ENCODE peak calls at places on chromosomes 13 and 19, in nine cellular contexts. O, K, E, M, S, U, X, J and H are unnamed samples.

GRCh38 chr19:16381756-16382401 is 57.3 kb downstream of the KLF2 start:
- DNase-seq in O (no peak), K (no peak), E (no peak), M (no peak), S (peak), U (no peak), X (peak), J (peak), H (peak)

GRCh38 chr13:82257790-82258507 is 1624.3 kb downstream of the SLITRK1 start:
- DNase-seq in O (no peak), K (no peak), E (no peak), M (no peak), S (no peak), U (no peak), X (no peak), J (no peak), H (no peak)

GRCh38 chr13:112688560-112689497 is 1.0 kb upstream of the ATP11A start:
- DNase-seq in O (peak), K (no peak), E (no peak), M (no peak), S (no peak), U (peak), X (peak), J (no peak), H (no peak)

GRCh38 chr19:55287361-55288079 is 3.7 kb downstream of the BRSK1 start:
- DNase-seq in O (no peak), K (no peak), E (no peak), M (no peak), S (no peak), U (no peak), X (no peak), J (no peak), H (no peak)

GRCh38 chr19:29858000-29858596 is 46.3 kb downstream of the CCNE1 start:
- DNase-seq in O (peak), K (no peak), E (peak), M (no peak), S (no peak), U (peak), X (peak), J (no peak), H (no peak)

GRCh38 chr13:50127017-50127725 is 111.9 kb downstream of the KCNRG start:
- DNase-seq in O (peak), K (no peak), E (no peak), M (peak), S (peak), U (no peak), X (peak), J (peak), H (no peak)

GRCh38 chr13:41054919-41055619 is 6.2 kb upstream of the WBP4 start:
- DNase-seq in O (no peak), K (no peak), E (no peak), M (no peak), S (no peak), U (peak), X (no peak), J (no peak), H (no peak)

GRCh38 chr13:89281331-89281730 is 1610.2 kb downstream of the SLITRK5 start:
- DNase-seq in O (no peak), K (no peak), E (no peak), M (no peak), S (no peak), U (no peak), X (no peak), J (no peak), H (no peak)

GRCh38 chr19:33638167-33639033 is 16.6 kb downstream of the CHST8 start:
- DNase-seq in O (no peak), K (peak), E (no peak), M (no peak), S (no peak), U (no peak), X (peak), J (no peak), H (no peak)

GRCh38 chr13:70623260-70623659 is 515.0 kb upstream of the KLHL1 start:
- DNase-seq in O (no peak), K (no peak), E (no peak), M (no peak), S (no peak), U (peak), X (no peak), J (no peak), H (no peak)

GRCh38 chr13:19519049-19519448 is 42.3 kb downstream of the TPTE2 start:
- DNase-seq in O (no peak), K (no peak), E (no peak), M (no peak), S (no peak), U (no peak), X (no peak), J (no peak), H (no peak)

GRCh38 chr19:56837492-56837891 is 3.0 kb downstream of the PEG3 start:
- DNase-seq in O (no peak), K (peak), E (no peak), M (no peak), S (peak), U (no peak), X (peak), J (peak), H (no peak)

GRCh38 chr13:26052136-26052736 is 420 bp upstream of the SHISA2 start:
- DNase-seq in O (no peak), K (no peak), E (no peak), M (no peak), S (no peak), U (no peak), X (no peak), J (no peak), H (no peak)

GRCh38 chr13:26051231-26052135 is at the start of gene SHISA2:
- DNase-seq in O (peak), K (no peak), E (no peak), M (peak), S (peak), U (no peak), X (peak), J (peak), H (no peak)

GRCh38 chr13:26053418-26053980 is 1.7 kb upstream of the SHISA2 start:
- DNase-seq in O (no peak), K (no peak), E (no peak), M (no peak), S (no peak), U (no peak), X (no peak), J (no peak), H (no peak)

GRCh38 chr13:26048745-26049144 is 3.1 kb downstream of the SHISA2 start:
- DNase-seq in O (no peak), K (no peak), E (no peak), M (no peak), S (no peak), U (no peak), X (no peak), J (no peak), H (no peak)

DNA sequence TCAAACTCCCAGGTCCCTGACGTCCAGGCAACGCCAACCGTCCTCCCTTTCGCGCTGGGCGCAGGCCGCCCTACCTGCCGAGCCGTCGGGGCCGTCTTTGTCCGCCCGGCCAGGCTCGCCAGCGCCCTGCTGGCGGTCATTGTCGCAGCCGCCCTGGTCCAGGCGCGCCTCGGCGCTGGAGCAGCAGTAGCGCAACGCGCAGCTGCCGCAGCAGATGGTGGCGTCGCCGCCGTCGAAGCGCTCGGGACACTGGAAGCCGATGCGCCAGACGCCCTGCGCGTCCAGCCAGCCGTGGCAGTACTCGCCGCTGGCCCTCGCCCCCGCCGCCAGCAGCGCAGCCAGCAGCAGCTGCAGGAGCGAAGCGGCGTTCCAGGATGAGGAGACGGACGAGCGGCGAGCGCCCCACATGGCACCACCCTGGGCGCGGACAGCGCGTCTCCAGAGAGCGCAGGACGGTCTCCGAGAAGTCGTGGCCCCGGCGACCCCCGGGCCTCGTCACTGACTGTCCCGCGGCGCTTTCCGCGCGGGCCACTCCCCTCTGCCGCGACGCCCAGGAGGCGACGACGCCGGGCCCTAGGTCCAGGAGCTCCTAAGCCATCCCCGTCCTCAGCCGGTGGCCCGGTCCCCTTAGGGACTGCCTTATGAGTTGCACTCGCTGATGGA is 1.1 kb downstream of the SHISA2 start:
- DNase-seq in O (peak), K (no peak), E (no peak), M (peak), S (peak), U (no peak), X (no peak), J (peak), H (no peak)
- H3K4me3 ChIP-seq in O (no peak), K (peak), E (no peak), M (no peak), S (peak), U (no peak), X (no peak), J (peak), H (peak)

DNA sequence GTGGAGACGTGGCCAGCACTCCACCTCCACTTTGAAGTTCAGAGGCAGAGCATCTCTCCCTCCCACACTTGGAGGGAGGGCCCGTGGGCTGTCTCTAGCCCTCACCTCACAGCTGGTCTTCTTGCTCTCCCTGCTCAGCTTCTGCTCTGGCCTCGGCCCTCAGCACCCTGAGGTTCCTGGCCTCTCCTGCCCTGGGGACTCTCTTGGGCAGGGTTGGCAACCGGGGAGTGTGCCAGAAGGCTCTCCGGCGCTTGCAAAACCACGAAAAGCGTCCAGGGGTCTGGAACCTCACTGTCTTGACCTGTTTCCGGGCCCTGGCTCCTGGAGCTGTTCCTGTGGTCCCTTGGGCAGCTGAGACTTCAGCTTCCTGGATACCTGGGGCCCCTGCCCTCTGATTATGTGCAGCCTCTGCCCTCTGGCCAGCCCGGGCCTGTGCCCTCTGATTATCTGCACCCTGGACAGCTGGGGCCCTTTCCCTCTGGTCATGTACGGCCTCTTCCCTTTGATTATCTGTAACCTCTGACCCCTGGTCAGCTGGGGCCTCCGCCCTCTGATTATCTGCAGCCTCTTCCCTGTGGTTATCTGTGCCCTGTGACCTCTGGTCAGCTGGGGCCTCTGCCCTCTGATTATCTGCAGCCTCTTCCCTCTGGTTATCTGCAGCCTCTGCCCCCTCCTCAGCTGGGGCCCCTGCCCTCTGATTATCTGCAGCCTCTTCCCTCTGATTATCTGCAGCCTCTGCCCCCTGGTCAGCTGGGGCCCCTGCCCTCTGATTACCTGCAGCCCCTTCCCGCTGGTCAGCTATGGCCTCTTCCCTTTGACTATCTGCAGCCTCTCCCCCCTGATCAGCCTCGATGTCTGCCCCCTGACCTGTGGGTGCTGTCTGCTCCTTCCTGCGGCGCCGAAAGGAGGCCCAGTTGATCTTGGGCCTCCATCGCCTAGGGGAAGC is 2.0 kb downstream of the CCDC8 start:
- DNase-seq in O (no peak), K (no peak), E (no peak), M (no peak), S (no peak), U (no peak), X (no peak), J (no peak), H (no peak)
- H3K4me3 ChIP-seq in O (no peak), K (peak), E (peak), M (peak), S (peak), U (no peak), X (peak), J (peak), H (peak)

GRCh38 chr13:111573362-111573761 is 252.9 kb downstream of the TEX29 start:
- DNase-seq in O (no peak), K (no peak), E (no peak), M (no peak), S (no peak), U (no peak), X (peak), J (no peak), H (no peak)
- H3K4me3 ChIP-seq in O (no peak), K (no peak), E (no peak), M (no peak), S (no peak), U (no peak), X (no peak), J (no peak), H (no peak)

GRCh38 chr13:28817204-28817603 is 2.9 kb upstream of the MTUS2 start:
- DNase-seq in O (no peak), K (no peak), E (peak), M (no peak), S (no peak), U (no peak), X (no peak), J (no peak), H (no peak)

GRCh38 chr13:28820099-28821051 is at the start of gene MTUS2:
- DNase-seq in O (no peak), K (no peak), E (peak), M (peak), S (no peak), U (no peak), X (no peak), J (no peak), H (no peak)

GRCh38 chr13:28822161-28822560 is 2.0 kb downstream of the MTUS2 start:
- DNase-seq in O (no peak), K (no peak), E (no peak), M (no peak), S (no peak), U (no peak), X (no peak), J (no peak), H (no peak)

GRCh38 chr13:28819046-28819747 is 942 bp upstream of the MTUS2 start:
- DNase-seq in O (no peak), K (no peak), E (peak), M (peak), S (no peak), U (no peak), X (no peak), J (no peak), H (no peak)

GRCh38 chr13:28819748-28820098 is 416 bp upstream of the MTUS2 start:
- DNase-seq in O (peak), K (peak), E (peak), M (peak), S (peak), U (no peak), X (peak), J (no peak), H (no peak)
- H3K4me3 ChIP-seq in O (no peak), K (peak), E (peak), M (peak), S (peak), U (no peak), X (peak), J (no peak), H (peak)

GRCh38 chr13:110266983-110267382 is 40.0 kb downstream of the COL4A1 start:
- DNase-seq in O (no peak), K (no peak), E (no peak), M (peak), S (no peak), U (no peak), X (no peak), J (no peak), H (no peak)
- H3K4me3 ChIP-seq in O (no peak), K (no peak), E (no peak), M (no peak), S (no peak), U (no peak), X (no peak), J (no peak), H (no peak)

GRCh38 chr19:52897149-52897935 is at the start of gene ZNF320:
- DNase-seq in O (peak), K (peak), E (peak), M (peak), S (peak), U (peak), X (peak), J (peak), H (peak)
- H3K4me3 ChIP-seq in O (peak), K (peak), E (peak), M (peak), S (peak), U (peak), X (peak), J (peak), H (peak)

GRCh38 chr19:17779281-17779930 is 15.5 kb upstream of the B3GNT3 start:
- DNase-seq in O (no peak), K (peak), E (peak), M (peak), S (no peak), U (no peak), X (no peak), J (peak), H (no peak)
- H3K4me3 ChIP-seq in O (no peak), K (peak), E (no peak), M (no peak), S (no peak), U (no peak), X (no peak), J (no peak), H (peak)

DNA sequence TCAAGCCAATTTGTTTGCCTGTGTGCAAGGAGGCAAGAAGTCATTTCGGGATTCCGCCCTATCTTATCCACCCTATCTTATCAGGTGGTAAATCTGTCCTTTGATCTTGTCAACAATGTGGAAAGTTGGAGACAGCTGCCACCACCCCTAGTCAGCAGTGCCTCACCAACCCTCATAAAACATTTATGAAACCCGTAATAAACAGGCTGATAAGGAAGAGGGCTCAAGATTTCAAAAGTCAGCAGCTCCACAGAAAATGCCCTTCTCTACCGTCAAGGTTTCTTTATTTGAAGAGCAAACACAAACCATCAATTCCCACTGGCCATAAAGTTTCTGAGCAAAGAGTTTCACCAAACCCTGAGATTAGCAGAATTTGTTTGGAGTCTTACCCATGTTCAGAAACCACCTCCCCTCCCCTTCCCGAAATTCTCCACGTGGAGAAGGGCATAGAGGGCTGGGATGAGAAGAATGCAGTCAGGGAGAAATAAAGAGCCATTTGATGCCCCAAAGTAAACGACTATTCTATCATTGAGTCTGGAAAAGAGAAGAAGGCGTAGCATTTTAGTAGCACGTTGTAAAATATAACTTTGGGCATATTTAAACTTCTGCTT is 196.1 kb upstream of the GPR12 start:
- DNase-seq in O (no peak), K (no peak), E (no peak), M (no peak), S (no peak), U (no peak), X (no peak), J (no peak), H (no peak)
- H3K4me3 ChIP-seq in O (no peak), K (no peak), E (no peak), M (no peak), S (no peak), U (no peak), X (no peak), J (no peak), H (no peak)

GRCh38 chr19:6849876-6850275 is 37.5 kb upstream of the ADGRE1 start:
- DNase-seq in O (no peak), K (no peak), E (no peak), M (no peak), S (no peak), U (no peak), X (no peak), J (no peak), H (no peak)
- H3K4me3 ChIP-seq in O (no peak), K (no peak), E (no peak), M (no peak), S (no peak), U (no peak), X (no peak), J (no peak), H (no peak)

GRCh38 chr13:107764012-107764411 is 451.3 kb downstream of the LIG4 start:
- DNase-seq in O (no peak), K (no peak), E (no peak), M (no peak), S (no peak), U (no peak), X (no peak), J (no peak), H (no peak)

GRCh38 chr13:107765724-107766436 is 449.5 kb downstream of the LIG4 start:
- DNase-seq in O (no peak), K (no peak), E (no peak), M (no peak), S (no peak), U (no peak), X (no peak), J (no peak), H (no peak)

GRCh38 chr13:107770541-107770940 is 444.8 kb downstream of the LIG4 start:
- DNase-seq in O (no peak), K (no peak), E (no peak), M (peak), S (no peak), U (no peak), X (no peak), J (no peak), H (no peak)

GRCh38 chr13:107767119-107767518 is 448.2 kb downstream of the LIG4 start:
- DNase-seq in O (no peak), K (no peak), E (no peak), M (no peak), S (no peak), U (no peak), X (no peak), J (no peak), H (no peak)
- H3K4me3 ChIP-seq in O (no peak), K (no peak), E (no peak), M (no peak), S (no peak), U (no peak), X (no peak), J (no peak), H (no peak)